ENCODE peak calls at places on chromosomes 6 and 20, in eight cellular contexts. One of them, this sample, is unnamed.

GRCh38 chr6:22145823-22146379 is 150.9 kb downstream of the PRL start:
- DNase-seq in upper lobe of left lung: no peak
- DNase-seq in ovary: no peak
- DNase-seq in transverse colon: no peak
- DNase-seq in stomach: no peak
- DNase-seq in A549: peak
- DNase-seq in GM12878: no peak
- DNase-seq in sigmoid colon: no peak
- DNase-seq in this sample: peak

GRCh38 chr6:125612400-125612846 is 137.0 kb upstream of the HEY2 start:
- DNase-seq in upper lobe of left lung: no peak
- DNase-seq in ovary: no peak
- DNase-seq in transverse colon: no peak
- DNase-seq in stomach: no peak
- DNase-seq in A549: no peak
- DNase-seq in GM12878: no peak
- DNase-seq in sigmoid colon: no peak
- DNase-seq in this sample: no peak

GRCh38 chr6:111956098-111956497 is 82.8 kb upstream of the FYN start:
- DNase-seq in upper lobe of left lung: no peak
- DNase-seq in ovary: no peak
- DNase-seq in transverse colon: no peak
- DNase-seq in stomach: no peak
- DNase-seq in A549: no peak
- DNase-seq in GM12878: no peak
- DNase-seq in sigmoid colon: no peak
- DNase-seq in this sample: no peak

GRCh38 chr6:16555550-16555949 is 205.7 kb downstream of the ATXN1 start:
- DNase-seq in upper lobe of left lung: no peak
- DNase-seq in ovary: no peak
- DNase-seq in transverse colon: no peak
- DNase-seq in stomach: no peak
- DNase-seq in A549: no peak
- DNase-seq in GM12878: no peak
- DNase-seq in sigmoid colon: no peak
- DNase-seq in this sample: no peak

GRCh38 chr6:1619106-1619665 is 9.5 kb downstream of the FOXC1 start:
- DNase-seq in upper lobe of left lung: no peak
- DNase-seq in ovary: no peak
- DNase-seq in transverse colon: no peak
- DNase-seq in stomach: no peak
- DNase-seq in A549: no peak
- DNase-seq in GM12878: no peak
- DNase-seq in sigmoid colon: peak
- DNase-seq in this sample: no peak

GRCh38 chr6:13907614-13908215 is 17.0 kb upstream of the RNF182 start:
- DNase-seq in upper lobe of left lung: no peak
- DNase-seq in ovary: no peak
- DNase-seq in transverse colon: no peak
- DNase-seq in stomach: no peak
- DNase-seq in A549: no peak
- DNase-seq in GM12878: no peak
- DNase-seq in sigmoid colon: no peak
- DNase-seq in this sample: no peak

GRCh38 chr6:157896931-157897330 is 73.9 kb downstream of the SNX9 start:
- DNase-seq in upper lobe of left lung: no peak
- DNase-seq in ovary: no peak
- DNase-seq in transverse colon: no peak
- DNase-seq in stomach: no peak
- DNase-seq in A549: no peak
- DNase-seq in GM12878: no peak
- DNase-seq in sigmoid colon: no peak
- DNase-seq in this sample: no peak

GRCh38 chr20:61166324-61166723 is 85.7 kb upstream of the CDH4 start:
- DNase-seq in upper lobe of left lung: no peak
- DNase-seq in ovary: no peak
- DNase-seq in transverse colon: no peak
- DNase-seq in stomach: no peak
- DNase-seq in A549: no peak
- DNase-seq in GM12878: no peak
- DNase-seq in sigmoid colon: no peak
- DNase-seq in this sample: no peak

GRCh38 chr6:29965873-29966601 is 23.7 kb downstream of the HLA-A start:
- DNase-seq in upper lobe of left lung: peak
- DNase-seq in ovary: peak
- DNase-seq in transverse colon: peak
- DNase-seq in stomach: peak
- DNase-seq in A549: peak
- DNase-seq in GM12878: peak
- DNase-seq in sigmoid colon: peak
- DNase-seq in this sample: peak

GRCh38 chr6:6856538-6857523 is 250.9 kb upstream of the RREB1 start:
- DNase-seq in upper lobe of left lung: peak
- DNase-seq in ovary: peak
- DNase-seq in transverse colon: peak
- DNase-seq in stomach: peak
- DNase-seq in A549: peak
- DNase-seq in GM12878: peak
- DNase-seq in sigmoid colon: peak
- DNase-seq in this sample: peak

GRCh38 chr6:44255848-44256247 is 1.5 kb downstream of the SLC35B2 start:
- DNase-seq in upper lobe of left lung: no peak
- DNase-seq in ovary: no peak
- DNase-seq in transverse colon: no peak
- DNase-seq in stomach: no peak
- DNase-seq in A549: no peak
- DNase-seq in GM12878: no peak
- DNase-seq in sigmoid colon: no peak
- DNase-seq in this sample: no peak

GRCh38 chr6:101284131-101284530 is 109.4 kb upstream of the GRIK2 start:
- DNase-seq in upper lobe of left lung: no peak
- DNase-seq in ovary: no peak
- DNase-seq in transverse colon: no peak
- DNase-seq in stomach: no peak
- DNase-seq in A549: no peak
- DNase-seq in GM12878: no peak
- DNase-seq in sigmoid colon: no peak
- DNase-seq in this sample: no peak

GRCh38 chr20:57493091-57493615 is 31.8 kb downstream of the CTCFL start:
- DNase-seq in upper lobe of left lung: no peak
- DNase-seq in ovary: no peak
- DNase-seq in transverse colon: no peak
- DNase-seq in stomach: no peak
- DNase-seq in A549: no peak
- DNase-seq in GM12878: no peak
- DNase-seq in sigmoid colon: no peak
- DNase-seq in this sample: no peak

GRCh38 chr20:49282584-49283171 is 4.8 kb upstream of the ZNFX1 start:
- DNase-seq in upper lobe of left lung: no peak
- DNase-seq in ovary: no peak
- DNase-seq in transverse colon: no peak
- DNase-seq in stomach: no peak
- DNase-seq in A549: no peak
- DNase-seq in GM12878: no peak
- DNase-seq in sigmoid colon: no peak
- DNase-seq in this sample: no peak

GRCh38 chr6:129748212-129748900 is 38.4 kb upstream of the ARHGAP18 start:
- DNase-seq in upper lobe of left lung: peak
- DNase-seq in ovary: peak
- DNase-seq in transverse colon: peak
- DNase-seq in stomach: peak
- DNase-seq in A549: no peak
- DNase-seq in GM12878: peak
- DNase-seq in sigmoid colon: no peak
- DNase-seq in this sample: peak

GRCh38 chr20:38685853-38686473 is 38.3 kb upstream of the SLC32A1 start:
- DNase-seq in upper lobe of left lung: no peak
- DNase-seq in ovary: no peak
- DNase-seq in transverse colon: peak
- DNase-seq in stomach: peak
- DNase-seq in A549: peak
- DNase-seq in GM12878: no peak
- DNase-seq in sigmoid colon: no peak
- DNase-seq in this sample: peak

GRCh38 chr20:44805991-44806729 is 4.2 kb downstream of the RIMS4 start:
- DNase-seq in upper lobe of left lung: peak
- DNase-seq in ovary: peak
- DNase-seq in transverse colon: no peak
- DNase-seq in stomach: no peak
- DNase-seq in A549: peak
- DNase-seq in GM12878: no peak
- DNase-seq in sigmoid colon: peak
- DNase-seq in this sample: peak

GRCh38 chr6:30821862-30822784 is 62.2 kb upstream of the DDR1 start:
- DNase-seq in upper lobe of left lung: no peak
- DNase-seq in ovary: no peak
- DNase-seq in transverse colon: no peak
- DNase-seq in stomach: no peak
- DNase-seq in A549: peak
- DNase-seq in GM12878: no peak
- DNase-seq in sigmoid colon: no peak
- DNase-seq in this sample: no peak

GRCh38 chr20:64177787-64178186 is 13.5 kb downstream of the MYT1 start:
- DNase-seq in upper lobe of left lung: no peak
- DNase-seq in ovary: no peak
- DNase-seq in transverse colon: no peak
- DNase-seq in stomach: no peak
- DNase-seq in A549: no peak
- DNase-seq in GM12878: no peak
- DNase-seq in sigmoid colon: no peak
- DNase-seq in this sample: no peak
- TF ChIP-seq CTCF in upper lobe of left lung: no peak
- TF ChIP-seq CTCF in ovary: no peak
- TF ChIP-seq CTCF in transverse colon: no peak
- TF ChIP-seq CTCF in stomach: no peak
- TF ChIP-seq CTCF in A549: no peak
- TF ChIP-seq CTCF in GM12878: no peak
- TF ChIP-seq CTCF in sigmoid colon: no peak
- TF ChIP-seq CTCF in this sample: no peak

DNA sequence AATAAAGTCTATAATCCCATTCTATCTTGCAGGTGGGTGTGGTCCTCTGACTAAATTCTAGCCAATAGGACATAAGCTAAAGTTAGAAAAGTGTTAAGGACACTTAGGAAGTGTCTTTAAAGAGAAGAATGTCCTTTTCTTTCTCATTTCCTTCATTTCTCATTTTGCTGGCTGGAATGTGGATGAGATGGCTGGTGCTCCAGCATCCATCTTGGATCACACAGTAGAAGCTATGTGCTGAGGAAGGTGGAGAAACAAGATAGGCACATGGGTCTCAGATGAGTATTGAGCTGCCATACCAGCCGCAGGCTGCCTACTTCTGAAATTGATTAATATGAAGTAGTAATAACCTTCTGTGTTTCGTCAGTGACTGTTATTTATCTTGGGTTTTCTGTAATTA is 289.0 kb downstream of the LRFN2 start:
- DNase-seq in upper lobe of left lung: no peak
- DNase-seq in ovary: no peak
- DNase-seq in transverse colon: no peak
- DNase-seq in stomach: no peak
- DNase-seq in A549: no peak
- DNase-seq in GM12878: no peak
- DNase-seq in sigmoid colon: no peak
- DNase-seq in this sample: no peak
- TF ChIP-seq EP300 in upper lobe of left lung: no peak
- TF ChIP-seq EP300 in ovary: no peak
- TF ChIP-seq EP300 in transverse colon: no peak
- TF ChIP-seq EP300 in stomach: no peak
- TF ChIP-seq EP300 in A549: no peak
- TF ChIP-seq EP300 in GM12878: no peak
- TF ChIP-seq EP300 in sigmoid colon: no peak
- TF ChIP-seq EP300 in this sample: no peak

GRCh38 chr20:63979549-63980316 is at the start of gene SAMD10:
- DNase-seq in upper lobe of left lung: peak
- DNase-seq in ovary: no peak
- DNase-seq in transverse colon: peak
- DNase-seq in stomach: peak
- DNase-seq in A549: no peak
- DNase-seq in GM12878: peak
- DNase-seq in sigmoid colon: no peak
- DNase-seq in this sample: peak
- TF ChIP-seq CTCF in upper lobe of left lung: peak
- TF ChIP-seq CTCF in ovary: no peak
- TF ChIP-seq CTCF in transverse colon: peak
- TF ChIP-seq CTCF in stomach: peak
- TF ChIP-seq CTCF in A549: no peak
- TF ChIP-seq CTCF in GM12878: no peak
- TF ChIP-seq CTCF in sigmoid colon: no peak
- TF ChIP-seq CTCF in this sample: peak

GRCh38 chr6:26292709-26293108 is 72.3 kb upstream of the BTN3A2 start:
- DNase-seq in upper lobe of left lung: no peak
- DNase-seq in ovary: no peak
- DNase-seq in transverse colon: no peak
- DNase-seq in stomach: no peak
- DNase-seq in A549: no peak
- DNase-seq in GM12878: no peak
- DNase-seq in sigmoid colon: no peak
- DNase-seq in this sample: no peak

GRCh38 chr6:26296857-26297648 is 67.9 kb upstream of the BTN3A2 start:
- DNase-seq in upper lobe of left lung: no peak
- DNase-seq in ovary: no peak
- DNase-seq in transverse colon: no peak
- DNase-seq in stomach: no peak
- DNase-seq in A549: no peak
- DNase-seq in GM12878: no peak
- DNase-seq in sigmoid colon: no peak
- DNase-seq in this sample: no peak

GRCh38 chr6:26294276-26294675 is 70.7 kb upstream of the BTN3A2 start:
- DNase-seq in upper lobe of left lung: no peak
- DNase-seq in ovary: no peak
- DNase-seq in transverse colon: no peak
- DNase-seq in stomach: no peak
- DNase-seq in A549: no peak
- DNase-seq in GM12878: no peak
- DNase-seq in sigmoid colon: no peak
- DNase-seq in this sample: no peak

GRCh38 chr6:26296556-26296856 is 68.5 kb upstream of the BTN3A2 start:
- DNase-seq in upper lobe of left lung: no peak
- DNase-seq in ovary: no peak
- DNase-seq in transverse colon: no peak
- DNase-seq in stomach: no peak
- DNase-seq in A549: no peak
- DNase-seq in GM12878: no peak
- DNase-seq in sigmoid colon: no peak
- DNase-seq in this sample: no peak

GRCh38 chr6:26295691-26296555 is 69.1 kb upstream of the BTN3A2 start:
- DNase-seq in upper lobe of left lung: no peak
- DNase-seq in ovary: no peak
- DNase-seq in transverse colon: peak
- DNase-seq in stomach: peak
- DNase-seq in A549: peak
- DNase-seq in GM12878: no peak
- DNase-seq in sigmoid colon: no peak
- DNase-seq in this sample: no peak
- TF ChIP-seq EP300 in upper lobe of left lung: no peak
- TF ChIP-seq EP300 in ovary: no peak
- TF ChIP-seq EP300 in transverse colon: no peak
- TF ChIP-seq EP300 in stomach: no peak
- TF ChIP-seq EP300 in A549: no peak
- TF ChIP-seq EP300 in GM12878: no peak
- TF ChIP-seq EP300 in sigmoid colon: no peak
- TF ChIP-seq EP300 in this sample: no peak

GRCh38 chr6:39812853-39813533 is 20.8 kb downstream of the DAAM2 start:
- DNase-seq in upper lobe of left lung: peak
- DNase-seq in ovary: no peak
- DNase-seq in transverse colon: no peak
- DNase-seq in stomach: no peak
- DNase-seq in A549: no peak
- DNase-seq in GM12878: peak
- DNase-seq in sigmoid colon: no peak
- DNase-seq in this sample: peak
- TF ChIP-seq CTCF in upper lobe of left lung: peak
- TF ChIP-seq CTCF in ovary: no peak
- TF ChIP-seq CTCF in transverse colon: no peak
- TF ChIP-seq CTCF in stomach: no peak
- TF ChIP-seq CTCF in A549: no peak
- TF ChIP-seq CTCF in GM12878: no peak
- TF ChIP-seq CTCF in sigmoid colon: no peak
- TF ChIP-seq CTCF in this sample: peak

This sample was measured in tibial nerve.